ENCODE peak calls at places on chromosomes 7 and 10, in eight cellular contexts. L, R, P, I, Q, S, E and D are unnamed samples.

GRCh38 chr10:33161550-33162247 is 172.8 kb downstream of the NRP1 start:
- DNase-seq in L (no peak), R (no peak), P (no peak), I (no peak), Q (no peak), S (no peak), E (no peak), D (no peak)

GRCh38 chr7:143229054-143229790 is 7.4 kb downstream of the TAS2R40 start:
- DNase-seq in L (no peak), R (no peak), P (peak), I (no peak), Q (no peak), S (no peak), E (no peak), D (no peak)

GRCh38 chr10:48842231-48842630 is 97.4 kb downstream of the LRRC18 start:
- DNase-seq in L (no peak), R (no peak), P (no peak), I (no peak), Q (no peak), S (no peak), E (no peak), D (no peak)

GRCh38 chr7:129169171-129169643 is 19.2 kb upstream of the SMO start:
- DNase-seq in L (no peak), R (peak), P (no peak), I (peak), Q (peak), S (no peak), E (peak), D (no peak)

GRCh38 chr10:35574924-35575352 is 30.2 kb upstream of the GJD4 start:
- DNase-seq in L (no peak), R (no peak), P (no peak), I (no peak), Q (peak), S (peak), E (no peak), D (no peak)

GRCh38 chr7:130841416-130841815 is 107.4 kb upstream of the KLF14 start:
- DNase-seq in L (no peak), R (no peak), P (no peak), I (no peak), Q (no peak), S (no peak), E (no peak), D (no peak)

GRCh38 chr7:34845666-34846361 is 187.8 kb downstream of the NPSR1 start:
- DNase-seq in L (no peak), R (peak), P (no peak), I (no peak), Q (peak), S (no peak), E (no peak), D (no peak)

GRCh38 chr10:103154464-103155299 is 38.4 kb downstream of the NT5C2 start:
- DNase-seq in L (no peak), R (no peak), P (no peak), I (no peak), Q (no peak), S (no peak), E (no peak), D (no peak)

GRCh38 chr10:3877092-3878000 is 92.3 kb upstream of the KLF6 start:
- DNase-seq in L (no peak), R (no peak), P (no peak), I (no peak), Q (no peak), S (no peak), E (no peak), D (no peak)

GRCh38 chr7:36390199-36391090 is 783 bp downstream of the ANLN start:
- DNase-seq in L (peak), R (peak), P (peak), I (peak), Q (peak), S (peak), E (peak), D (peak)

GRCh38 chr7:69395072-69395714 is 203.1 kb upstream of the AUTS2 start:
- DNase-seq in L (peak), R (no peak), P (no peak), I (no peak), Q (no peak), S (no peak), E (no peak), D (no peak)

GRCh38 chr7:156764016-156764669 is 123.6 kb downstream of the RNF32 start:
- DNase-seq in L (peak), R (peak), P (peak), I (peak), Q (peak), S (peak), E (no peak), D (peak)

GRCh38 chr7:17879075-17879661 is 61.1 kb downstream of the SNX13 start:
- DNase-seq in L (no peak), R (no peak), P (no peak), I (no peak), Q (no peak), S (no peak), E (no peak), D (no peak)

GRCh38 chr7:115230882-115231508 is 309.1 kb downstream of the MDFIC start:
- DNase-seq in L (peak), R (peak), P (no peak), I (peak), Q (no peak), S (peak), E (no peak), D (no peak)

GRCh38 chr10:99539820-99540219 is 7.1 kb downstream of the NKX2-3 start:
- DNase-seq in L (no peak), R (no peak), P (no peak), I (no peak), Q (no peak), S (no peak), E (no peak), D (no peak)

GRCh38 chr7:5214236-5214635 is 24.2 kb downstream of the WIPI2 start:
- DNase-seq in L (no peak), R (no peak), P (no peak), I (no peak), Q (no peak), S (no peak), E (no peak), D (no peak)

GRCh38 chr10:17033529-17034250 is 95.9 kb downstream of the CUBN start:
- DNase-seq in L (no peak), R (no peak), P (no peak), I (no peak), Q (no peak), S (no peak), E (no peak), D (no peak)

GRCh38 chr7:107945332-107945731 is 54.3 kb downstream of the DLD start:
- DNase-seq in L (no peak), R (no peak), P (peak), I (no peak), Q (no peak), S (no peak), E (no peak), D (no peak)

GRCh38 chr7:101717986-101718746 is 89.1 kb upstream of the MYL10 start:
- DNase-seq in L (no peak), R (peak), P (no peak), I (peak), Q (peak), S (peak), E (no peak), D (peak)